ENCODE peak calls at places on chromosome 11, in seven cellular contexts. T is stomach, M is left lung, B is brain microvascular endothelial cell, P is AG09309, I is uterus, E is GM20000. N is an unnamed sample.

GRCh38 chr11:8822476-8822875 is 88.5 kb upstream of the AKIP1 start:
- DNase-seq in T (no peak), M (no peak), B (no peak), P (no peak), I (no peak), E (no peak), N (no peak)

GRCh38 chr11:67645521-67646457 is 4.7 kb downstream of the ACY3 start:
- DNase-seq in T (no peak), M (peak), B (no peak), P (no peak), I (no peak), E (peak), N (no peak)

GRCh38 chr11:35009191-35009940 is 92.9 kb downstream of the PDHX start:
- DNase-seq in T (no peak), M (no peak), B (no peak), P (peak), I (peak), E (no peak), N (peak)

GRCh38 chr11:75872887-75873416 is 57.9 kb downstream of the UVRAG start:
- DNase-seq in T (no peak), M (no peak), B (no peak), P (no peak), I (no peak), E (peak), N (no peak)

GRCh38 chr11:109641549-109641948 is 219.6 kb downstream of the C11orf87 start:
- DNase-seq in T (no peak), M (no peak), B (peak), P (peak), I (no peak), E (no peak), N (no peak)

GRCh38 chr11:23556163-23556750 is 696.0 kb upstream of the CCDC179 start:
- DNase-seq in T (no peak), M (no peak), B (no peak), P (no peak), I (no peak), E (no peak), N (no peak)

GRCh38 chr11:124760205-124760652 is 1.9 kb downstream of the ESAM start:
- DNase-seq in T (no peak), M (peak), B (no peak), P (no peak), I (no peak), E (peak), N (no peak)

GRCh38 chr11:16612801-16613400 is 125.5 kb upstream of the C11orf58 start:
- DNase-seq in T (no peak), M (no peak), B (no peak), P (no peak), I (no peak), E (peak), N (no peak)

GRCh38 chr11:33256808-33257159 is 397 bp upstream of the HIPK3 start:
- DNase-seq in T (no peak), M (no peak), B (no peak), P (no peak), I (no peak), E (no peak), N (no peak)

GRCh38 chr11:117039897-117040296 is 58.3 kb downstream of the SIK3 start:
- DNase-seq in T (no peak), M (no peak), B (no peak), P (no peak), I (no peak), E (no peak), N (no peak)
- TF ChIP-seq CTCF in T (no peak), M (no peak), B (no peak), P (no peak), I (no peak), E (no peak), N (no peak)

GRCh38 chr11:116963813-116964212 is 126.4 kb upstream of the APOA1 start:
- DNase-seq in T (no peak), M (no peak), B (no peak), P (no peak), I (no peak), E (no peak), N (no peak)
- TF ChIP-seq CTCF in T (no peak), M (no peak), B (no peak), P (no peak), I (no peak), E (no peak), N (no peak)

DNA sequence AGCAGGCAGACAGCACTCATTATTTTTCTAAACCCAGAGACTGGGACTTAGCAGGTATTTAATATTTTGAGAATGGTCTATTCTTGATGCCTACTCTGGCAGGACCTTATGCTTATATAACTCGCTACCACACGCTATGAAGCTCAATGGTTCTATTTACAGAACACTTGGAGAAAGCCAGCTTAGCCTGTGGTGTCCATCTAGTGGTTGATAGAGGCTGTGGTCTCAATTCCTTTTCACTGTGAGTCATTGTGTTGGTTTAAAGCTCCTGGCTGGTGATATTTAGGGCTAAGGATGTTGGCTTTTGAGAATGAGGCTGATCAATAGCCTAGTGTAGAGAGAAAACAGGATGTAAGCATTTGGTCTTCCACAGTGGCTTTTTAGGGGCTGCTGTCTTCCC is 206.4 kb downstream of the DBX1 start:
- DNase-seq in T (no peak), M (no peak), B (peak), P (peak), I (no peak), E (no peak), N (peak)
- TF ChIP-seq CTCF in T (no peak), M (peak), B (peak), P (peak), I (no peak), E (no peak), N (peak)

DNA sequence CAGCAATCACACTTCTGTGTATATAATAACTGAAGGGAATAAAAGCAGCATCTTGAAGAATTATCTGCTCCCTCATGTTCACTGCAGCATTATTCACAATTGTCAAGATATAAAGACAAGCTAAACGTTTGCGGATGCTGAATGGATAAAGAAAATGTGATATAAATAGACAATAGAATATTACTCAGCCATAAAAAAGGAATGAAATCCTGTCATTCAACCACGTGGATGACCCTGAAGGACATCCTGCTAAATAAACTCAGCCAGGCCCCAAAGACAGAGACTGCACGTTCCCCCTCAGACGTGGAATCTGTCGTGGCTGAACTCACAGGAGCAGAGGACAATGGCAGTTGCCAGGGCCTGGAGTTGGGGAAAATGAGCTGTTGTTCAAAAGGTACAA is 9.6 kb downstream of the ZNF195 start:
- DNase-seq in T (no peak), M (no peak), B (no peak), P (no peak), I (no peak), E (no peak), N (no peak)
- TF ChIP-seq CTCF in T (no peak), M (no peak), B (no peak), P (no peak), I (no peak), E (no peak), N (no peak)

GRCh38 chr11:65103476-65103875 is 7.5 kb downstream of the VPS51 start:
- DNase-seq in T (no peak), M (no peak), B (no peak), P (no peak), I (no peak), E (no peak), N (no peak)

GRCh38 chr11:65102142-65103095 is 6.4 kb downstream of the VPS51 start:
- DNase-seq in T (peak), M (no peak), B (no peak), P (no peak), I (no peak), E (no peak), N (no peak)

GRCh38 chr11:65104628-65105027 is 7.0 kb upstream of the TM7SF2 start:
- DNase-seq in T (no peak), M (no peak), B (no peak), P (no peak), I (no peak), E (no peak), N (no peak)

GRCh38 chr11:65096926-65097325 is 912 bp downstream of the VPS51 start:
- DNase-seq in T (no peak), M (no peak), B (no peak), P (no peak), I (no peak), E (no peak), N (no peak)

GRCh38 chr11:65100674-65101350 is 4.8 kb downstream of the VPS51 start:
- DNase-seq in T (no peak), M (no peak), B (no peak), P (no peak), I (no peak), E (no peak), N (no peak)
- TF ChIP-seq CTCF in T (no peak), M (no peak), B (peak), P (no peak), I (no peak), E (no peak), N (peak)

GRCh38 chr11:70471254-70471653 is 72.9 kb downstream of the CTTN start:
- DNase-seq in T (no peak), M (no peak), B (peak), P (no peak), I (no peak), E (peak), N (no peak)
- TF ChIP-seq CTCF in T (no peak), M (no peak), B (peak), P (no peak), I (peak), E (no peak), N (no peak)

DNA sequence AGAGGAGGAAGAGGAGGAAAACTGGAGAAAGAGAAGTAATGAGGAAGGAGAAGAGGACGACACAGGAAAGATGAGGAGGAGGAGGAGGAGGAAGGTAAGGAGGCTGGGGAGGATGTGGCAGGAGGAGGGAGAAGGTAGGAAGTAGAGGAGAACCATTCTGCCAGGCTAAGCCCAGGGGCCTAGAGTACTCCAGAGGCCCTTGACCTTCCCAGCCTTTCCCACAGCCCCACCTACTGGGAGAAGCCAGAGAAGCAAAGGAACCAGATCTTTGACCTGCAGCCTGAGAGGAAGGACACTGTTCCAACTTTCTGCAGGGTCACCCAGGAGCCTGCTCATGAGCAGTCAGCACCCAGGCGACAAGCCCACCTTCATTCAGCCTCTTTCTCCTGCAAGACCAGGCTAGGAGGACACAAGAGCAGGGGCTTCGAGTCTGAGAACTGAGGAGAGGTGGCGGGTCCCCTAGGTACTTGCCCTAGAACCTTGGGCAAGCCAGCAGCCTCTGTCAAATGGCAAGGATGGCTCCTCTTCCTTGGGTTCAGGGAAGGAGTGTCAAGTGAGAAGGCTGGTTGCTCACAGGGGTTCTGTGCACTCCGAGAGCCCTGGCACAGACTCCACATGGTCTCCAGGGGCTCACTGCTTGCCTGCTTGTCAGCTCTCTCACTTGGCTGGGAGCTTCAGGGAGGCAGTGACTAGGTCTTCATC is 27.9 kb upstream of the OAF start:
- DNase-seq in T (peak), M (no peak), B (no peak), P (no peak), I (peak), E (no peak), N (no peak)
- TF ChIP-seq CTCF in T (peak), M (peak), B (peak), P (peak), I (no peak), E (no peak), N (peak)

GRCh38 chr11:6604081-6604626 is 580 bp downstream of the ILK start:
- DNase-seq in T (peak), M (no peak), B (peak), P (peak), I (peak), E (peak), N (no peak)
- TF ChIP-seq CTCF in T (no peak), M (no peak), B (peak), P (peak), I (peak), E (peak), N (peak)

DNA sequence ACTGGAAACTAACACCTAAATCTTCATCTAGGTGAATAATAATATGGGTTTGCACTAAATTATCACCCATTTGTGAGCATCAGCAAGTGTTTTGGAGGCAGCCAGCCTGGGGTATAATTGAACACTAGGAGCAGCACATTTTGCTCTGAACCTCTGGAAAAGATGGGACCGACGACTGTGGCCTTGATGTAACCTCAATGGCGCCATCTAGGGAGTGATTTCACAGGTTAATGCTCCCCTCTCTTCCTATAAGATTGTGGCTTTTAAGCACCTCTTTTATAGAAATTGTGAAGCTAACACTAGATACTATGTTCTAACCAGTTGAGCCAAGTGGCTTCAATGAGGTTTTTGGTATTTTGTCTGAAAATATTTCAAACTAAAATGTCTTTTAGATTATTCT is 203.7 kb downstream of the NELL1 start:
- DNase-seq in T (no peak), M (no peak), B (no peak), P (no peak), I (no peak), E (peak), N (no peak)
- TF ChIP-seq CTCF in T (no peak), M (no peak), B (no peak), P (no peak), I (no peak), E (peak), N (peak)

N was measured in kidney epithelial cell.